ENCODE peak calls at places on chromosome 1, in six cellular contexts. I, F, L, W, K and O are unnamed samples. For H3K4me1, the result is how much of the 10 kb centered on the place peaks cover.

GRCh38 chr1:147452809-147453208 is 88.5 kb upstream of the BCL9 start:
- DNase-seq in I (no peak), F (no peak), L (no peak), W (no peak), K (no peak), O (no peak)

GRCh38 chr1:8782001-8782620 is 35.3 kb downstream of the RERE start:
- DNase-seq in I (no peak), F (no peak), L (no peak), W (no peak), K (no peak), O (no peak)

GRCh38 chr1:169874229-169874628 is 19.5 kb downstream of the SCYL3 start:
- DNase-seq in I (no peak), F (no peak), L (no peak), W (no peak), K (no peak), O (no peak)

GRCh38 chr1:93594603-93594880 is 87.1 kb downstream of the BCAR3 start:
- DNase-seq in I (no peak), F (no peak), L (no peak), W (no peak), K (no peak), O (no peak)

GRCh38 chr1:2194319-2194897 is at the start of gene FAAP20:
- DNase-seq in I (peak), F (peak), L (no peak), W (no peak), K (peak), O (no peak)

GRCh38 chr1:49171941-49172593 is 395.4 kb upstream of the BEND5 start:
- DNase-seq in I (no peak), F (no peak), L (no peak), W (no peak), K (no peak), O (no peak)

GRCh38 chr1:225044258-225044657 is 114.8 kb downstream of the DNAH14 start:
- DNase-seq in I (no peak), F (no peak), L (no peak), W (no peak), K (no peak), O (no peak)

GRCh38 chr1:94688646-94689045 is 131.5 kb upstream of the SLC44A3 start:
- DNase-seq in I (no peak), F (no peak), L (no peak), W (no peak), K (no peak), O (no peak)

GRCh38 chr1:65177457-65177856 is 29.5 kb downstream of the AK4 start:
- DNase-seq in I (no peak), F (no peak), L (no peak), W (no peak), K (no peak), O (no peak)

GRCh38 chr1:109546311-109547109 is 1.9 kb upstream of the GNAI3 start:
- DNase-seq in I (peak), F (peak), L (peak), W (peak), K (peak), O (peak)

GRCh38 chr1:224559971-224560728 is 56.0 kb upstream of the CNIH3 start:
- DNase-seq in I (no peak), F (no peak), L (no peak), W (no peak), K (no peak), O (no peak)

GRCh38 chr1:196733091-196733970 is 41.3 kb upstream of the CFHR3 start:
- DNase-seq in I (no peak), F (no peak), L (no peak), W (no peak), K (no peak), O (no peak)

GRCh38 chr1:58881471-58881994 is 97.7 kb upstream of the JUN start:
- DNase-seq in I (no peak), F (peak), L (peak), W (peak), K (no peak), O (peak)

GRCh38 chr1:27111771-27112573 is 43.0 kb downstream of the SLC9A1 start:
- DNase-seq in I (peak), F (peak), L (peak), W (peak), K (peak), O (peak)

GRCh38 chr1:35850051-35850450 is 33.0 kb upstream of the AGO1 start:
- DNase-seq in I (no peak), F (no peak), L (no peak), W (no peak), K (no peak), O (no peak)

GRCh38 chr1:183032122-183032921 is 9.1 kb downstream of the LAMC1 start:
- DNase-seq in I (no peak), F (peak), L (peak), W (no peak), K (no peak), O (no peak)

GRCh38 chr1:237542525-237543418 is 347.9 kb downstream of the ZP4 start:
- DNase-seq in I (no peak), F (no peak), L (no peak), W (no peak), K (no peak), O (no peak)

GRCh38 chr1:150696590-150696989 is 364 bp downstream of the GOLPH3L start:
- DNase-seq in I (no peak), F (peak), L (no peak), W (no peak), K (no peak), O (no peak)

GRCh38 chr1:25780318-25781129 is 19.5 kb upstream of the SELENON start:
- DNase-seq in I (no peak), F (no peak), L (no peak), W (no peak), K (no peak), O (no peak)

GRCh38 chr1:216836316-216836715 is 113.1 kb upstream of the ESRRG start:
- DNase-seq in I (no peak), F (no peak), L (no peak), W (no peak), K (no peak), O (no peak)

GRCh38 chr1:168392958-168393357 is 112.3 kb downstream of the TBX19 start:
- DNase-seq in I (no peak), F (no peak), L (no peak), W (no peak), K (no peak), O (no peak)

GRCh38 chr1:47324682-47325081 is 8.9 kb upstream of the CMPK1 start:
- DNase-seq in I (no peak), F (no peak), L (no peak), W (no peak), K (no peak), O (no peak)

GRCh38 chr1:40344597-40344996 is 27.5 kb upstream of the COL9A2 start:
- DNase-seq in I (peak), F (peak), L (peak), W (peak), K (no peak), O (peak)

GRCh38 chr1:167650266-167651160 is 20.5 kb downstream of the RCSD1 start:
- DNase-seq in I (no peak), F (no peak), L (no peak), W (no peak), K (peak), O (no peak)

GRCh38 chr1:76687324-76688018 is 179.8 kb upstream of the ST6GALNAC5 start:
- DNase-seq in I (no peak), F (no peak), L (no peak), W (no peak), K (no peak), O (no peak)

GRCh38 chr1:84809023-84809422 is 84.0 kb downstream of the LPAR3 start:
- DNase-seq in I (no peak), F (no peak), L (no peak), W (no peak), K (no peak), O (no peak)

GRCh38 chr1:106584127-106584526 is 472.3 kb upstream of the PRMT6 start:
- DNase-seq in I (no peak), F (no peak), L (no peak), W (no peak), K (no peak), O (no peak)

GRCh38 chr1:235910357-235911299 is 43.9 kb upstream of the LYST start:
- DNase-seq in I (no peak), F (peak), L (peak), W (peak), K (no peak), O (peak)

GRCh38 chr1:235407419-235407818 is 40.2 kb downstream of the TBCE start:
- DNase-seq in I (no peak), F (no peak), L (peak), W (no peak), K (no peak), O (no peak)

GRCh38 chr1:240115831-240116230 is 24.1 kb downstream of the FMN2 start:
- DNase-seq in I (no peak), F (no peak), L (no peak), W (no peak), K (no peak), O (no peak)

GRCh38 chr1:23791434-23792047 is 596 bp downstream of the LYPLA2 start:
- DNase-seq in I (no peak), F (no peak), L (no peak), W (no peak), K (no peak), O (no peak)

GRCh38 chr1:39395357-39395831 is 96.0 kb upstream of the BMP8A start:
- DNase-seq in I (no peak), F (peak), L (no peak), W (no peak), K (no peak), O (no peak)

GRCh38 chr1:3978928-3979325 is 78.9 kb upstream of the C1orf174 start:
- DNase-seq in I (no peak), F (no peak), L (peak), W (no peak), K (no peak), O (no peak)

GRCh38 chr1:3981746-3982505 is 81.9 kb upstream of the C1orf174 start:
- DNase-seq in I (no peak), F (no peak), L (no peak), W (no peak), K (no peak), O (no peak)

GRCh38 chr1:3978196-3978927 is 78.3 kb upstream of the C1orf174 start:
- DNase-seq in I (no peak), F (no peak), L (no peak), W (no peak), K (no peak), O (no peak)

GRCh38 chr1:3983181-3983580 is 83.1 kb upstream of the C1orf174 start:
- DNase-seq in I (no peak), F (no peak), L (no peak), W (no peak), K (no peak), O (no peak)

DNA sequence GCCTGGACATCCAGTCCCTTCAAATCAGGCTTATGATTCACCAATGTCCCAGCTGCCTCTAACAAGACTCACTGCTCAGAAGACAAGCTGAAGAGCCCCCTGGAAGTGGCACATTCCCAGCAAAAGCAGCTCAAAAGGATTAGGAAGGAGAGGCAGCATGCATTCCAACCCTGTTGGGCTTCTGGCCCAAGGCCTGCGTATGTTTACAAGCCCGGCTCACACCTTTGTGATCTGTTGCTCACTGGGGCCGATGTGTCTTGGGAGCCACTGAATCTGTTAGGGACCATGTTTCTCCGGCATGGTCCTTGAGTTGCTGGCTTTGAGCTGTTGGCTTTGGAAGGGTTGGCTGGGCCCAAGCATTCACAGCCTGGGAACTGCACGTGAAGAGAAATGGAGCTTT is 81.2 kb upstream of the C1orf174 start:
- DNase-seq in I (no peak), F (no peak), L (no peak), W (no peak), K (no peak), O (no peak)
- H3K4me1 ChIP-seq in I (under half), F (under half), L (under half), W (under half), K (under half), O (under half)

DNA sequence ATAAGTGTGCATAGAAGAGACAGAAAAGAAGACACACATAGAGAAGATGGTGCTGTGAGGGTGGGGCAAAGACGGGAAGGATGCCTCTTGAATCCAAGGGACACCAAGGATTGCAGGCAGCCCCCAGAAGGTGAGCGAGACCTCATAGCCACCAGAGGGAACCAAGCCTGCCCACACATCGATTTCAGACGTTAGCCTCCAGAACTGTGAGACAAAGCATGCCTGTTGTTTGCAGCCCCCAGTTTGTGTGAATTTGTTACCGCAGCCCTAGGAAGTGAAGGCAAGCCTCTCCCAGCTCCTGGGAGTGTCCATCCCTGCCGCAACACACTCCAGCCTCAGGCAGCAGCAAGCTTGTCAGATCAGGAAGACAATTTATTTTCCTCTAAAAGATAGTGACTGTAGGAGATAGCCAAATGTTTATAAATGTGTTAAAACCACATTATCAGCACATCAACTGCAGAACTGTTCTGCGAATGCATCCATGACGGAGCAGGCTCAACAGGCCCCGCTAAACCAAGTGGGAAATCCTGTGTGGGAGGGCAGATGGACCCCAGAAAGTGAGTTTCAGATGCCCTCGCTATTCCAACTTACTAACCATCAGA is 543.3 kb downstream of the MATN1 start:
- DNase-seq in I (no peak), F (no peak), L (no peak), W (no peak), K (no peak), O (no peak)
- TF ChIP-seq CTCF in I (no peak), F (no peak), L (no peak), W (no peak), K (no peak), O (no peak)

GRCh38 chr1:201678264-201679101 is 139.6 kb downstream of the NAV1 start:
- DNase-seq in I (no peak), F (no peak), L (no peak), W (no peak), K (no peak), O (no peak)

GRCh38 chr1:201675143-201675542 is 136.2 kb downstream of the NAV1 start:
- DNase-seq in I (no peak), F (no peak), L (peak), W (no peak), K (no peak), O (no peak)

GRCh38 chr1:201673912-201674311 is 135.0 kb downstream of the NAV1 start:
- DNase-seq in I (no peak), F (no peak), L (no peak), W (no peak), K (no peak), O (no peak)

GRCh38 chr1:201676651-201677050 is 137.7 kb downstream of the NAV1 start:
- DNase-seq in I (no peak), F (no peak), L (no peak), W (no peak), K (no peak), O (no peak)

GRCh38 chr1:201676061-201676644 is 137.2 kb downstream of the NAV1 start:
- DNase-seq in I (no peak), F (no peak), L (peak), W (no peak), K (no peak), O (no peak)
- H3K27ac ChIP-seq in I (no peak), F (peak), L (peak), W (peak), K (no peak), O (no peak)

DNA sequence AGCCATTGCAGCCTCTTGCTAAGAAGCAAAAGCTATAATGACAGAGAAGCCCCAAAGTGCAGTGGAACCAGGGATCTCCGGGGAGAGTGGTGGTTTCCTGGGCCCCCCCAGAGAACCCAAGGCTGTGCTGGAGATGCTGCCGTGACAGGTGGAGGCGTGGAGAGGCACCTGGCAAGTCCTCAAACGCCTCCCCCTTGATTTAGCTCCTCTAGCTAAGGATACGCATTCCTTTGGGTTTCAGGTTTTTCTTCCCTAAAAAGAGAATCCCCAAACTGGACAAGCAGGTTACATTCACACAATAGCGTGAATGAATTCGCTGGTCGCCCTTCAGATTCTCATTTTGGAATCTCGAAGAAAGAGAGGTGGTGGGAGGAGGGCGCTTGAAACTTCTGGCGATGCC is 858 bp upstream of the ATP1A1 start:
- DNase-seq in I (no peak), F (no peak), L (no peak), W (no peak), K (no peak), O (no peak)
- H3K4me1 ChIP-seq in I (under half), F (under half), L (under half), W (under half), K (under half), O (under half)

GRCh38 chr1:212981025-212981495 is 30.7 kb downstream of the VASH2 start:
- DNase-seq in I (no peak), F (peak), L (no peak), W (no peak), K (no peak), O (no peak)

GRCh38 chr1:212979340-212980122 is 29.2 kb downstream of the VASH2 start:
- DNase-seq in I (no peak), F (no peak), L (peak), W (no peak), K (no peak), O (no peak)

GRCh38 chr1:212977781-212978645 is 27.7 kb downstream of the VASH2 start:
- DNase-seq in I (no peak), F (no peak), L (peak), W (no peak), K (no peak), O (no peak)

GRCh38 chr1:212981571-212982328 is 31.4 kb downstream of the VASH2 start:
- DNase-seq in I (no peak), F (no peak), L (no peak), W (no peak), K (no peak), O (no peak)

GRCh38 chr1:212980123-212980800 is 29.9 kb downstream of the VASH2 start:
- DNase-seq in I (no peak), F (no peak), L (peak), W (no peak), K (no peak), O (no peak)
- TF ChIP-seq CTCF in I (no peak), F (no peak), L (no peak), W (no peak), K (no peak), O (no peak)

DNA sequence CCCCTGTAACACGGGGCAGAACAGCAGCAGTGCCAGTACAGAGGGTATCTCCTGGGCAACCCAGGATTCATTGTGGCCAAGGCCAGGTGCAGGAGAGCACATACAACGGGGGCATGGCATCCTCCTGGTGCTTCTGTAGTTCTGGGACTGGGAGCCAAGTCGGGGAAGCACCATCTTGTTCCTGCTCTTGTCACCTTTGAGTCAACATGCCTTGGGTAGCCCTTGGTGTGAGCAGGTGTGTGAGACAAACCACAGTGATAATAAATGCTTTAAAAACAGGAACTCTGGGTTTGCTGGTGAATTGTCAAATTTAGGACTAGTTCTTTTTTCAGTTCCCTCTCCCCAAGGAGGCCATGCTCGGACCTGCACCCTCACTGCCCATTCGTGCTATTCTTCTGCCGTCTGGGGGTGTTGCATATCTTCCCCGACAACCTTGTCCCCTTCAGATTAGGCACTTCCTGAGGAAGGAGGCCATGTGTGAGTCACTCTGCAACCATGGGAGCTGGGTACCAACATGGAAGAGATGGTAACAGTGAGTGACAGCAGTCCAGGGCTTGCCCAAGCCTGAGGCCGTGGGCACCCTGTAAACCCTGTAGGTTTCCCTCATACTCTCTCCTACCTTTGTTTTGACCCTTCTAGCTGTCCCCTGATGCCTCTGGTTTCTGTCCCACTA is 150.2 kb downstream of the GRIK3 start:
- DNase-seq in I (no peak), F (no peak), L (peak), W (peak), K (peak), O (peak)
- H3K27ac ChIP-seq in I (no peak), F (no peak), L (no peak), W (no peak), K (no peak), O (no peak)

GRCh38 chr1:69197816-69198215 is 369.9 kb upstream of the LRRC7 start:
- DNase-seq in I (no peak), F (no peak), L (no peak), W (no peak), K (peak), O (no peak)
- H3K4me1 ChIP-seq in I (under half), F (under half), L (under half), W (under half), K (under half), O (under half)

GRCh38 chr1:21319447-21320407 is 29.5 kb upstream of the ECE1 start:
- DNase-seq in I (no peak), F (peak), L (peak), W (peak), K (no peak), O (peak)
- TF ChIP-seq CTCF in I (no peak), F (no peak), L (no peak), W (peak), K (no peak), O (peak)